ENCODE peak calls at places on chromosomes 16 and 17, in six cellular contexts. J, I, T, X, U and D are unnamed samples.

GRCh38 chr17:66200685-66201092 is 8.8 kb upstream of the CEP112 start:
- DNase-seq in J (no peak), I (peak), T (peak), X (peak), U (peak), D (peak)

GRCh38 chr16:6165330-6165984 is 1067.9 kb upstream of the EEF2KMT start:
- DNase-seq in J (no peak), I (no peak), T (no peak), X (no peak), U (no peak), D (no peak)

GRCh38 chr17:49209061-49209571 is 1.3 kb downstream of the GNGT2 start:
- DNase-seq in J (no peak), I (no peak), T (peak), X (no peak), U (no peak), D (peak)

GRCh38 chr17:80847506-80848230 is 144.0 kb upstream of the CHMP6 start:
- DNase-seq in J (no peak), I (no peak), T (no peak), X (no peak), U (peak), D (no peak)

GRCh38 chr16:28118636-28119035 is 55.1 kb upstream of the GSG1L start:
- DNase-seq in J (no peak), I (no peak), T (no peak), X (no peak), U (no peak), D (no peak)

GRCh38 chr16:29925173-29925804 is 737 bp downstream of the KCTD13 start:
- DNase-seq in J (no peak), I (no peak), T (no peak), X (no peak), U (no peak), D (no peak)

GRCh38 chr17:72474740-72475477 is 354.1 kb downstream of the SOX9 start:
- DNase-seq in J (no peak), I (no peak), T (no peak), X (no peak), U (no peak), D (no peak)

GRCh38 chr17:41521574-41522261 is 3.0 kb upstream of the KRT15 start:
- DNase-seq in J (peak), I (peak), T (peak), X (no peak), U (no peak), D (peak)

GRCh38 chr16:87119168-87119567 is 198.0 kb downstream of the C16orf95 start:
- DNase-seq in J (no peak), I (no peak), T (no peak), X (no peak), U (no peak), D (no peak)

GRCh38 chr16:58628845-58629680 is 563 bp downstream of the CNOT1 start:
- DNase-seq in J (no peak), I (peak), T (peak), X (peak), U (peak), D (no peak)

GRCh38 chr16:69384974-69385373 is 833 bp downstream of the TERF2 start:
- DNase-seq in J (no peak), I (no peak), T (no peak), X (no peak), U (no peak), D (no peak)

GRCh38 chr16:64983983-64984382 is 137.9 kb downstream of the CDH11 start:
- DNase-seq in J (no peak), I (peak), T (peak), X (no peak), U (no peak), D (no peak)